ENCODE peak calls at places on chromosomes 3 and 15, in five cellular contexts. R is endothelial cell of umbilical vein, S is fibroblast of lung, O is MM.1S, D is hepatocyte. Z is an unnamed sample.

GRCh38 chr15:78057803-78058202 is 19.7 kb downstream of the TBC1D2B start:
- DNase-seq in R (no peak), S (no peak), O (no peak), D (no peak), Z (no peak)

GRCh38 chr3:9846931-9847488 is 3.2 kb upstream of the RPUSD3 start:
- DNase-seq in R (no peak), S (no peak), O (no peak), D (no peak), Z (no peak)

GRCh38 chr15:48084759-48085420 is 35.9 kb upstream of the SLC24A5 start:
- DNase-seq in R (peak), S (peak), O (peak), D (peak), Z (peak)

GRCh38 chr15:26101443-26101842 is 238.3 kb upstream of the ATP10A start:
- DNase-seq in R (no peak), S (no peak), O (no peak), D (no peak), Z (no peak)

GRCh38 chr3:31275038-31275562 is 257.6 kb upstream of the STT3B start:
- DNase-seq in R (peak), S (peak), O (no peak), D (peak), Z (peak)

GRCh38 chr3:23455084-23455483 is 252.0 kb downstream of the UBE2E2 start:
- DNase-seq in R (no peak), S (peak), O (no peak), D (no peak), Z (peak)

GRCh38 chr3:24004171-24004938 is 59.3 kb downstream of the NR1D2 start:
- DNase-seq in R (no peak), S (no peak), O (peak), D (no peak), Z (no peak)

GRCh38 chr3:150737874-150738679 is 24.9 kb downstream of the SIAH2 start:
- DNase-seq in R (no peak), S (peak), O (no peak), D (peak), Z (peak)

GRCh38 chr3:40975711-40976121 is 223.6 kb upstream of the CTNNB1 start:
- DNase-seq in R (peak), S (peak), O (no peak), D (no peak), Z (no peak)

GRCh38 chr3:187166750-187167149 is 27.5 kb upstream of the RPL39L start:
- DNase-seq in R (no peak), S (no peak), O (no peak), D (no peak), Z (no peak)

GRCh38 chr3:45688194-45688881 is 858 bp upstream of the SACM1L start:
- DNase-seq in R (peak), S (peak), O (peak), D (peak), Z (peak)

GRCh38 chr15:71252036-71252898 is 137.0 kb downstream of the THSD4 start:
- DNase-seq in R (peak), S (peak), O (no peak), D (peak), Z (no peak)

GRCh38 chr15:31090741-31091140 is 10.8 kb downstream of the TRPM1 start:
- DNase-seq in R (no peak), S (no peak), O (no peak), D (no peak), Z (no peak)

GRCh38 chr3:127799476-127800222 is 22.7 kb downstream of the MGLL start:
- DNase-seq in R (peak), S (peak), O (no peak), D (no peak), Z (no peak)

GRCh38 chr15:70672081-70672480 is 91.3 kb downstream of the UACA start:
- DNase-seq in R (peak), S (peak), O (peak), D (no peak), Z (no peak)

GRCh38 chr3:16147226-16147625 is 27.3 kb upstream of the GALNT15 start:
- DNase-seq in R (no peak), S (peak), O (peak), D (no peak), Z (no peak)

GRCh38 chr3:13072239-13073041 is 789 bp downstream of the IQSEC1 start:
- DNase-seq in R (no peak), S (peak), O (peak), D (no peak), Z (peak)

GRCh38 chr3:33392703-33393125 is 47.5 kb downstream of the UBP1 start:
- DNase-seq in R (peak), S (peak), O (no peak), D (no peak), Z (no peak)

GRCh38 chr15:57861039-57861638 is 154.6 kb downstream of the POLR2M start:
- DNase-seq in R (peak), S (peak), O (peak), D (peak), Z (peak)

GRCh38 chr3:153547984-153548383 is 386.0 kb downstream of the RAP2B start:
- DNase-seq in R (no peak), S (no peak), O (no peak), D (no peak), Z (no peak)

GRCh38 chr15:60840306-60840702 is 361.4 kb upstream of the ICE2 start:
- DNase-seq in R (peak), S (peak), O (no peak), D (peak), Z (no peak)

GRCh38 chr3:193974147-193974546 is 161.8 kb upstream of the HES1 start:
- DNase-seq in R (peak), S (peak), O (no peak), D (peak), Z (no peak)

GRCh38 chr15:58528197-58528870 is 96.5 kb downstream of the LIPC start:
- DNase-seq in R (no peak), S (peak), O (no peak), D (peak), Z (no peak)

GRCh38 chr15:90412356-90413194 is 24.5 kb downstream of the IQGAP1 start:
- DNase-seq in R (peak), S (peak), O (no peak), D (peak), Z (peak)

GRCh38 chr3:13451301-13451673 is 28.8 kb upstream of the HDAC11 start:
- DNase-seq in R (no peak), S (peak), O (peak), D (no peak), Z (no peak)

DNA sequence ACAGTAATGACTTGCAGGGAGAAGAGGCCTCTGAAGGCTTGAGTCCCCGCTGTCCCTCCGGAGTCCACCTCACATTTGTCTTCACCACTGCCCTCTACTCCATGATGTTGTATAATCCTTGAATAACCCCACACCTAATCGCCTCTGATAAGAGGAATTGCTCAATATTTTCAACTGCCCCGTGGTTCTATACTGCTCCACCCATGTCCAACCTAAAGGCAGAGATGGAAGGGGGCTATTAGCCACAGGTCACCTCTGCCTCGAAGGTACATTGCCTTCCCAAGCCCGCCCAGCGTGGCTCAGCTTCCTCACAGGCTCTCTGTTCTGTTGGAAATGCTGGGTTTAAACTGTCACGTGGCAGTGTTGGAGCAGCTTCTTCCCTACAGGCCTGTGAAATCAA is 12.4 kb downstream of the TLR9 start:
- DNase-seq in R (no peak), S (no peak), O (no peak), D (no peak), Z (no peak)
- TF ChIP-seq EZH2 in R (no peak), S (no peak), O (no peak), D (no peak), Z (no peak)

GRCh38 chr15:36880226-36880912 is 220.0 kb downstream of the MEIS2 start:
- DNase-seq in R (no peak), S (no peak), O (no peak), D (no peak), Z (peak)
- TF ChIP-seq EZH2 in R (peak), S (peak), O (no peak), D (peak), Z (peak)

GRCh38 chr3:147391726-147392082 is 14.6 kb downstream of the ZIC4 start:
- DNase-seq in R (no peak), S (no peak), O (no peak), D (no peak), Z (no peak)

GRCh38 chr3:147390589-147391569 is 15.5 kb downstream of the ZIC4 start:
- DNase-seq in R (no peak), S (no peak), O (no peak), D (no peak), Z (peak)

GRCh38 chr3:147389265-147390175 is 16.8 kb downstream of the ZIC4 start:
- DNase-seq in R (no peak), S (no peak), O (no peak), D (no peak), Z (peak)

GRCh38 chr3:147387550-147388394 is 18.6 kb downstream of the ZIC4 start:
- DNase-seq in R (no peak), S (no peak), O (no peak), D (no peak), Z (peak)

DNA sequence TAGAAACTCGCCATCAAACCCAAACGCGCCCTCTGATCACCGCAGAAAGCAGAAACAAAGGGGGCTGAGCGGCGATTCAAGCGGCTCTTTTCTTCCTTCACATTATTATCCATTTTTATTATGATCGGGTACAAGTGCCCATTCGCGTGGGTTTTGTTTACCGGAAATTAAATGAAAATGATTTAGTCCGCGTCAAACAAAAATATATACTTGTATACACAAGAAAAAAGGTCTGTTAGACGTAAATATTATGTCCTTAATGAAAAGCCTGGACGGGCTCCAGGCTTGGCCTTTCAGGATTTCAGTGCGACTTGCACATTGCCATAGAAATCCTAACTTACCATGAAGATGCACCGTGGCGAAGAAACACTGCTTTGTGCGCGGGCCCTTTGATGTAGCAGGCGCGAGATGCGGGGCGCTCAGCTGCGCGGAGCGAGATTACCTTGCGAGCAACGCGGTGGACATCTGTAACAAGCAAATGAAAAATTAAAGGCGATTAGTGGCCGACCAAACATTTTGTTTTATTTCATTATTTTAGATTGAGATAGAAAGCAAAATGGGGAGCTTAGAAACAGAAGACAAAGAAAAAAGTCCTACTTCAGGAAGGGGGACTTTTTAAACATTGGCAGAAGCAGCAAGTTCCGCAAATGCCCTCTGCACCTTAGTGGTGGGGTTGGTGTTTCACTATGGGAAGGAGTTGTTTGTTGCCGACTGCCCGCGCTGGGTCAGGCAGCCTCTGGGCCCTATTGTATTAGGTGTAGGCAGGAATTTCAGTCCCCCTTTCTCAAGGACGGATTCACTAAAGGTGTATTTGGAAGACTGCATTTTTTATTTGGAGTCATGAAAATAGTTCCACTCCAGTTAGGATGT is 17.7 kb downstream of the ZIC4 start:
- DNase-seq in R (no peak), S (no peak), O (no peak), D (no peak), Z (peak)
- TF ChIP-seq EZH2 in R (peak), S (peak), O (no peak), D (peak), Z (peak)

DNA sequence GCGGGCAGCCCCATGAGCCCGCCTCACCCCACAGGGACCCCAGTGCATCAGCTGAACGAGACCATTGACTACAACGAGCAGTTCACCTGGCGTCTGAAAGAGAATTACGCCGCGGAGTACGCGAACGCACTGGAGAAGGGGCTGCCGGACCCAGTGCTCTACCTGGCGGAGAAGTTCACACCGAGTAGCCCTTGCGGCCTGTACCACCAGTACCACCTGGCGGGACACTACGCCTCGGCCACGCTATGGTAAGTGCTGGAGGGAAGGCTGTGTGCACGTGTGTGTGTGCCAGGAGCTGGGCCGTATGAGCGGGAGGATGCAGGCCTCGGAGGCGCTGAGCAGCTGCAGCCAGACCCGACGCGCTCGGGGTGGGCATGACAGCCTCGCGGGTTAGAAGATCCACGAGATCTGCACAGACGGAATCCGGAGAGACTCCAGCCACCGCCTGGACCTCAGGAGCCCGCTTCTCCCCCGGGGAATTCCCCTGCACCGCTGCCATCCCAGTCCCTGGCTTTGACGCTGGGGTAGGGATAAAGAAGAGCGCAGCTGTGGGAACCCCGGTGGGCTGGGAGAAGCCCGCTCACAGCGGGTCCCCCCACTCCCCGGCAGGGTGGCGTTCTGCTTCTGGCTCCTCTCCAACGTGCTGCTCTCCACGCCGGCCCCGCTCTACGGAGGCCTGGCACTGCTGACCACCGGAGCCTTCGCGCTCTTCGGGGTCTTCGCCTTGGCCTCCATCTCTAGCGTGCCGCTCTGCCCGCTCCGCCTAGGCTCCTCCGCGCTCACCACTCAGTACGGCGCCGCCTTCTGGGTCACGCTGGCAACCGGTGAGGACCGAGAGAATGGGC is 2.6 kb downstream of the DUOXA2 start:
- DNase-seq in R (no peak), S (no peak), O (no peak), D (no peak), Z (peak)
- TF ChIP-seq EZH2 in R (peak), S (peak), O (no peak), D (peak), Z (peak)